ENCODE peak calls at places on chromosomes 16 and 17, in seven cellular contexts. L is heart left ventricle, B is spleen, J is OCI-LY7, C is colonic mucosa, G is right atrium auricular region, Z is LNCaP clone FGC. M is an unnamed sample.

GRCh38 chr17:2435181-2435741 is 34.4 kb upstream of the MNT start:
- DNase-seq in L (no peak), B (no peak), J (no peak), C (no peak), G (no peak), Z (no peak), M (no peak)

GRCh38 chr16:117381-118365 is 20.8 kb downstream of the NPRL3 start:
- DNase-seq in L (peak), B (peak), J (peak), C (peak), G (no peak), Z (no peak), M (peak)

GRCh38 chr17:50447870-50448573 is 20.7 kb downstream of the CHAD start:
- DNase-seq in L (no peak), B (no peak), J (no peak), C (peak), G (no peak), Z (no peak), M (no peak)

GRCh38 chr16:31136287-31136662 is 748 bp upstream of the PRSS8 start:
- DNase-seq in L (no peak), B (no peak), J (no peak), C (no peak), G (no peak), Z (no peak), M (no peak)

GRCh38 chr17:42065201-42065600 is 14.8 kb upstream of the C17orf113 start:
- DNase-seq in L (no peak), B (no peak), J (no peak), C (no peak), G (no peak), Z (no peak), M (no peak)

GRCh38 chr16:79856581-79856980 is 256.0 kb upstream of the MAF start:
- DNase-seq in L (no peak), B (no peak), J (no peak), C (no peak), G (no peak), Z (no peak), M (no peak)

GRCh38 chr16:15704545-15704987 is 54.5 kb downstream of the NDE1 start:
- DNase-seq in L (peak), B (peak), J (peak), C (peak), G (peak), Z (peak), M (peak)

GRCh38 chr17:66966529-66967418 is 2.3 kb downstream of the CACNG4 start:
- DNase-seq in L (no peak), B (no peak), J (no peak), C (no peak), G (no peak), Z (no peak), M (no peak)

GRCh38 chr16:89476811-89477261 is 13.5 kb downstream of the ANKRD11 start:
- DNase-seq in L (no peak), B (no peak), J (peak), C (no peak), G (no peak), Z (no peak), M (no peak)

GRCh38 chr16:66471696-66472393 is 44.8 kb downstream of the BEAN1 start:
- DNase-seq in L (no peak), B (no peak), J (no peak), C (no peak), G (no peak), Z (no peak), M (no peak)

GRCh38 chr16:47956881-47957280 is 198.9 kb downstream of the ABCC12 start:
- DNase-seq in L (no peak), B (no peak), J (no peak), C (no peak), G (no peak), Z (no peak), M (no peak)

GRCh38 chr17:49993423-49994037 is 1.5 kb downstream of the DLX3 start:
- DNase-seq in L (no peak), B (no peak), J (no peak), C (no peak), G (no peak), Z (no peak), M (no peak)

GRCh38 chr16:62038225-62038624 is 2.0 kb upstream of the CDH8 start:
- DNase-seq in L (no peak), B (no peak), J (no peak), C (no peak), G (no peak), Z (no peak), M (no peak)

GRCh38 chr17:38579934-38580333 is 25.8 kb downstream of the SRCIN1 start:
- DNase-seq in L (no peak), B (no peak), J (no peak), C (no peak), G (no peak), Z (no peak), M (peak)

GRCh38 chr16:73095142-73095791 is 47.3 kb upstream of the ZFHX3 start:
- DNase-seq in L (no peak), B (no peak), J (no peak), C (no peak), G (no peak), Z (no peak), M (no peak)

GRCh38 chr16:84931506-84931905 is 79.8 kb downstream of the ZDHHC7 start:
- DNase-seq in L (no peak), B (peak), J (no peak), C (no peak), G (no peak), Z (no peak), M (no peak)

GRCh38 chr16:69150146-69150865 is 17.9 kb downstream of the UTP4 start:
- DNase-seq in L (peak), B (no peak), J (peak), C (peak), G (no peak), Z (peak), M (peak)
- TF ChIP-seq CTCF in L (peak), B (peak), J (peak), C (peak), G (peak), Z (peak), M (peak)

GRCh38 chr17:82941021-82942001 is 101.5 kb upstream of the ZNF750 start:
- DNase-seq in L (no peak), B (peak), J (no peak), C (no peak), G (no peak), Z (no peak), M (no peak)
- H3K4me3 ChIP-seq in L (no peak), B (no peak), J (no peak), C (no peak), G (no peak), Z (no peak), M (no peak)

GRCh38 chr16:13203725-13204124 is 302.3 kb downstream of the SHISA9 start:
- DNase-seq in L (no peak), B (no peak), J (no peak), C (no peak), G (no peak), Z (no peak), M (no peak)
- TF ChIP-seq CTCF in L (no peak), B (no peak), J (no peak), C (no peak), G (no peak), Z (no peak), M (no peak)

DNA sequence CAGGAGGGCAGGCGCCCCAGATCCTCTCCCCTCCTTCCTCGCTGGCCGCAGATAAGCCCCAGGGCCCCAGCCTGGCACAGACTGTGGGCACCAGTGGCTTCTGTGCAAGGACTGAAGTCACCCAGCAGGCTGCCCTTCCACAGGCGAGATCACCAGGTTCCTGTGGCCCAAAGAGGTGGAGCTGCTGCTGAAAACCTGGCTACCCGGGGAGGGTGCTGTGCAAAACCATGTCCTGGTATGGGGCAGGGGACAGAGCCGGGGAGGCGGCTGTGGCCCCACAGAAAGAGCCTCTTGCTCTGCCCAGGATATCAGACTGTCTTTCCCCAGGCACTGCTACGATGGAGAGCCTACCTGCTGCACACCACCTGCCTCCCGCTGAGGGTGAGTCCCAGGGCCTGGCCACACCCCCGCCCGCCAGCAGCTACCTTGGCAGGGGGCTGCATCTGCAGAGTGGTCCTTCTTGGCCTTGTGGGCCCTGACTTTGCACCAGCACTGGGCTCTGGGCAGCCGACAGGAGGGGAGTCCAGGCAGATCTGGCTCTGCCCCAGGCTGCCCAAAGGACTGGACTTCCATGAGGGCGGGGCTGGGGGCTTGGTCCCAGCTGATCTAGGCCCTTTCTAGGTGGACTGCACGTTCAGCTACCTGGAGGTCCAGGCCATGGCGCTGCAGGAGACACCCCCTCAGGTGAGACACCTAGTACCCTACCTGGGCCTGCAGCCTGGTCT is 615 bp downstream of the CARMIL2 start:
- DNase-seq in L (no peak), B (peak), J (peak), C (no peak), G (no peak), Z (no peak), M (no peak)
- H3K4me3 ChIP-seq in L (no peak), B (peak), J (peak), C (peak), G (no peak), Z (no peak), M (no peak)

DNA sequence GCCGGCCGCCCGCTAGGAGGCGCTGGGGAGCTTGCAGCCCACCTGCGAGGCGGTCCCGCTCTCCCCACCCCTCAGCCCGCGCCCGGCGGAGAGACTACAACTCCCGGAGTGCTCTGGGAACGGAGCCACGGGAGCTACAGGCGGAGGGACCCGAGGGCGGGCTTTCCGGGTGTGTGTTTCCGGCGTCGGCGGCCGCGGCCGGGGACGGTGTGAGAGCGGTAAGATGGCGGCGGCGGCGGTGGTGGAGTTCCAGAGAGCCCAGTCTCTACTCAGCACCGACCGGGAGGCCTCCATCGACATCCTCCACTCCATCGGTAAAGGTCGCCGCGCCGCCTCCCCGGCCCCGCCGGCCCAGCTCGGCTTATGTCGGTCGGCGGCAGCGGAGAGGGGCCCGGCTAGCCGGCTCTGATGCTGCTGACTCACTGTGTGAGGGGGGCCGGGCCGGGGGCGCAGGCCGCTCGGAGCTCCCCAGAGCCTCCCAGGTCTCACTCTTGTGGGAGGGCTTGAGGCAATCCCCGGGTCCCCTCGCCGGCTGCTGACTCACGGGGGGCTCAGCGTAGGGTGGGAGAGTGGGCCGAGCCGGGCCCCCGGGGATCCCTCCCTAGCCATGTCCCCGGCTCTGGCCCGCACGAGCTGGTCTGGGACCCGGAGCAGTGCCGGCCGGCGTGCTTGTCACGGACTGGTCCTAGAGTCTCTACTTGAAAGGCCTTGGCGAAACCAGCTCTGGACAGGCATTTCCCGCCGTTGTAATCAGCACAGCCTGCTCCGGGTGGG is at the start of gene PSMD11:
- DNase-seq in L (peak), B (peak), J (peak), C (peak), G (peak), Z (peak), M (peak)
- TF ChIP-seq CTCF in L (peak), B (peak), J (peak), C (peak), G (peak), Z (peak), M (peak)

GRCh38 chr17:488993-489757 is 136.6 kb upstream of the RPH3AL start:
- DNase-seq in L (no peak), B (no peak), J (peak), C (no peak), G (no peak), Z (no peak), M (no peak)
- H3K4me3 ChIP-seq in L (peak), B (peak), J (peak), C (peak), G (peak), Z (peak), M (peak)

GRCh38 chr16:10122546-10122945 is 59.7 kb downstream of the GRIN2A start:
- DNase-seq in L (no peak), B (no peak), J (no peak), C (no peak), G (no peak), Z (no peak), M (peak)
- TF ChIP-seq CTCF in L (no peak), B (no peak), J (peak), C (no peak), G (no peak), Z (peak), M (no peak)

GRCh38 chr17:79818026-79818758 is 21.0 kb downstream of the CBX4 start:
- DNase-seq in L (no peak), B (no peak), J (peak), C (no peak), G (no peak), Z (no peak), M (no peak)

GRCh38 chr17:79814624-79814965 is 17.7 kb upstream of the CBX8 start:
- DNase-seq in L (no peak), B (no peak), J (no peak), C (no peak), G (no peak), Z (no peak), M (no peak)

GRCh38 chr17:79813826-79814623 is 17.1 kb upstream of the CBX8 start:
- DNase-seq in L (no peak), B (no peak), J (no peak), C (no peak), G (no peak), Z (no peak), M (no peak)

GRCh38 chr17:79814966-79815835 is 18.3 kb upstream of the CBX8 start:
- DNase-seq in L (no peak), B (no peak), J (no peak), C (peak), G (no peak), Z (no peak), M (no peak)

GRCh38 chr17:79815836-79816371 is 19.0 kb upstream of the CBX8 start:
- DNase-seq in L (no peak), B (no peak), J (no peak), C (no peak), G (no peak), Z (no peak), M (no peak)
- H3K4me3 ChIP-seq in L (no peak), B (no peak), J (no peak), C (no peak), G (no peak), Z (no peak), M (no peak)